ENCODE peak calls at places on chromosomes 6 and 20, in five cellular contexts. J, E, V, G and R are unnamed samples.

GRCh38 chr6:166930354-166930891 is 25.9 kb downstream of the RNASET2 start:
- DNase-seq in J (no peak), E (no peak), V (no peak), G (no peak), R (no peak)

GRCh38 chr6:21594427-21595264 is 1.1 kb downstream of the SOX4 start:
- DNase-seq in J (peak), E (peak), V (peak), G (peak), R (peak)

GRCh38 chr6:21666200-21666671 is 72.7 kb downstream of the SOX4 start:
- DNase-seq in J (no peak), E (no peak), V (peak), G (no peak), R (peak)

GRCh38 chr6:80789912-80790635 is 683.6 kb downstream of the BCKDHB start:
- DNase-seq in J (no peak), E (no peak), V (no peak), G (peak), R (no peak)

GRCh38 chr6:3825851-3826581 is 23.2 kb upstream of the FAM50B start:
- DNase-seq in J (peak), E (no peak), V (peak), G (peak), R (no peak)

GRCh38 chr6:146884728-146885127 is 286.0 kb downstream of the ADGB start:
- DNase-seq in J (no peak), E (no peak), V (no peak), G (no peak), R (no peak)

GRCh38 chr20:54194724-54195438 is 13.0 kb upstream of the PFDN4 start:
- DNase-seq in J (no peak), E (no peak), V (no peak), G (no peak), R (peak)

GRCh38 chr6:35977308-35977707 is 47.1 kb downstream of the SLC26A8 start:
- DNase-seq in J (no peak), E (no peak), V (no peak), G (no peak), R (no peak)

GRCh38 chr20:2693996-2694471 is 1.5 kb downstream of the EBF4 start:
- DNase-seq in J (peak), E (no peak), V (no peak), G (no peak), R (no peak)

GRCh38 chr20:49653925-49654324 is 59.8 kb downstream of the B4GALT5 start:
- DNase-seq in J (no peak), E (no peak), V (no peak), G (no peak), R (no peak)

GRCh38 chr20:64055893-64056638 is 6.6 kb upstream of the SOX18 start:
- DNase-seq in J (no peak), E (no peak), V (peak), G (peak), R (peak)

GRCh38 chr6:131597448-131597847 is 24.4 kb downstream of the ARG1 start:
- DNase-seq in J (no peak), E (no peak), V (no peak), G (peak), R (no peak)

GRCh38 chr6:131693384-131693783 is 7.8 kb downstream of the OR2A4 start:
- DNase-seq in J (no peak), E (no peak), V (no peak), G (no peak), R (no peak)

GRCh38 chr6:28606424-28607391 is 81.0 kb downstream of the GPX5 start:
- DNase-seq in J (no peak), E (peak), V (no peak), G (peak), R (peak)

GRCh38 chr6:30238178-30238795 is 25.1 kb upstream of the TRIM26 start:
- DNase-seq in J (no peak), E (no peak), V (no peak), G (peak), R (peak)

GRCh38 chr20:46810442-46811327 is 84.0 kb upstream of the EYA2 start:
- DNase-seq in J (no peak), E (no peak), V (no peak), G (no peak), R (no peak)

GRCh38 chr6:169234634-169235033 is 19.0 kb downstream of the THBS2 start:
- DNase-seq in J (no peak), E (no peak), V (no peak), G (no peak), R (no peak)

GRCh38 chr6:128630213-128630612 is 109.8 kb upstream of the PTPRK start:
- DNase-seq in J (no peak), E (no peak), V (no peak), G (no peak), R (peak)

GRCh38 chr6:125018136-125018535 is 55.9 kb downstream of the RNF217 start:
- DNase-seq in J (no peak), E (no peak), V (no peak), G (peak), R (no peak)
- TF ChIP-seq CTCF in J (no peak), E (no peak), V (no peak), G (no peak), R (no peak)

DNA sequence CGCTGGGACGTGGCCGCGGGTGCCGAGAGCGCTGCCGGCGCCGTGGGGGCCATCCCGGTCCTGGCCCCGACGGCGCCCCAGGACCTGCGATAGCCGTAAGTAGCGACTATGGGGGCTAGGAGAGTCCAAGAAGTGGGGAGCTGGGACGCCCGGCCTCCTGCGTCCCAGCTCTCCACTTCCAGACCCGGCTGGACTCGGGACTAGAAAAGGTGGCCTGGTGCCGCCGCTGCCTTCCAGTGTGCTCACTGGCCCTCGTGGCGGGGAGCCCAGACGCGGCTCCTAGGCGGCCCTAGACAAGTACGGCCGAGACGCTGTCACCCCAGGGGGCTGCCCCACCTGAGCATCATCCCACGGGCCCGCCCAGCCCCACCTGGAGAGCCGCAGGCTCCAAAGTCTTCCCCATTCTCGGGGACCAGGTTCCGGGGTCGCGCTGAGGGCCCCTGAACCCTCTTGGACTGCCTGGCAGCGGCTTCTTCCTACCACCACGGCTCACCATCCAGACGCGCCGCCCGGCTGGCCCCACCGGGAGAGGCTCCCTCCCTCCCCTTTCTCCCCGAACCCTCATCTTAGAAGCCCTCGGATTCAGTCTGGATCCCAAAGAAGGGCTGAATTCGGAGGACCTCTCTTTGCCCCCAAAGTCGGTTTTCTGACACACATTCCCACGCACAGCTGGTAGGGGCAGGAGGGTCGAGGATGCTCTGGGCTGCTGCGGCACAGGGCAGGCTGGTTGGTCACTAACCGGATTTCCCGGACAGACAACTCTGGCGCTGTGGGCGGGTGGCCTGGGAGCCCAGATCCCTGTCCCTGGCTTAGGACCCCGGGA is 878 bp upstream of the MDFI start:
- DNase-seq in J (no peak), E (no peak), V (no peak), G (no peak), R (no peak)
- H3K4me3 ChIP-seq in J (peak), E (peak), V (peak), G (peak), R (no peak)

DNA sequence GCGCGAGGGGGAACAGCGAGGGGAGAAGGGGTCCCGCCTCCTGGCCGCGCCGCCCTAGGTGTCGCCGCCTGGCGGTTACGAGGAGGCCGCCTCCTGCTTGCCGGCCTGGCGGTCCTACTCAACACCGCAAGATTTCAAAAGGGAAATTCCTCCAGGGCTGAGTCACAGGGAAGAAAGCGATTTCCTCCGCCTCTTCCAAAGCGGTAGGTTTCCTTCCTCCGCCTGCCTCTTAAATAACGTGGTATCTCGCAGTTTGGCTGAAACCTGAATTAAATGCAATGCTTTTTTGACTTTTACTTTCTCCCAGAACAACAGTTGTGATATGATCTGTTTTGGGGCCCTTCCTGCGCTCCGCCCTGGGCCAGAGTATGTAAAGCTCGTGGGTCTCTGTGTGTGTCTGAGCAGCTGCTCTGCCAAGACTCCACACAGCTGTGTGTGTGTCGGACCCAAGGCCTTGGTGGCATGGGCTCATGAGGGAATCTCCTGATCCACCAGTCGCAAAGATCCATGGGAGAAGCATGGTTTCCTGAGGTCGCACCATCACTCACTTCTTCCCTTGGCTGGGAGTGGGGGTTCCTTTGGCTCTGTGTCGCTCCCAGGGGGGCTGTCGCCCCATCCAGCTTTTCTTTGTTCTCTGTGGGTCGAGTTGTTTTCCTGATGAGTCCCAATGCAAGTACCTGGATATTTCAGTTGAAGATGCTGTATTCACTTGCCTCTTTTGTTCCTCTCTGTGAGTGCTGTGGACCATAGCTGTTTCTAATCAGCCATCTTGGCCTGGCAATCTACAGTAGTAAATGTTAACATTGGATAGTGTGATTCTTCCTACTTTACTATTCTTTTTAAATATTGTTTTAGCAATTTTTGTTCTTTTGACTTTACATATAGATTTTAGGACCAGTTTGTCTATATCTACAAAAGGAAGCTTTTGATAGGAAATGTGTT is 31.6 kb upstream of the NOTCH4 start:
- DNase-seq in J (peak), E (peak), V (peak), G (peak), R (peak)
- TF ChIP-seq CTCF in J (peak), E (peak), V (peak), G (peak), R (peak)

GRCh38 chr6:1162367-1163275 is 149.3 kb upstream of the FOXQ1 start:
- DNase-seq in J (no peak), E (no peak), V (no peak), G (no peak), R (no peak)
- H3K4me3 ChIP-seq in J (no peak), E (no peak), V (no peak), G (no peak), R (peak)

DNA sequence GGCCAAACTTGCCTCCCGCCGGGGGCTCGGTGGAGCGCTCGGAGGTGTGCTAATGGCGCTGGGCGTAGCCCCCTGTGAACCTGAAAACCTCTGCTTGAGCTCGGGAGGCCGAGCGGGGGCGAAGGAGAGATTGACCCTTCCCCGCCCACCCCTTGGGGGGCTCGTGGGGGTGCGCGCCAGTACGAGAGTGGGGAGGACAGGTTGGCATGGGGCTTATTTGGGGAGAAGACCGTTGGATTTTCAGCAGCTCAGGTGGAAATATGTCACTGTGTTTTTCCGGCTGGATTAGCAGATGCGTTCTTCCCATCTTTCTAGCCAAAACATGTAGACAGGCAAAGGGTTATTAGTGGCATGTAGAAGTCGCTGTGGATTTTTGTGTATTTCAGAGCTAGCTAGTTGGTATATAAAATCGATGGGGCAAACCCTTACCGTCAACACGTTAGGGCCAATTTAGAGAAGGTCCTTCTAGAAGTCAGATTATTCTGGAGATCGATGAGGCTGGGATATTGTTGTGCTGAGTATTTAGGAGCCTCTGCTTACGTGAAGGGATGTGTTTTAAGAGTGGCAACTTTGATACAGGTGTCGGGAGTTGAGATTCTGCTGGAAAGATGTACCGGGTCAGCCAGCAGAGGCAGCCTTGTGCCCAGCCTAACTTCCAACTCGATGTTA is 525 bp downstream of the NCOA7 start:
- DNase-seq in J (peak), E (peak), V (peak), G (peak), R (peak)
- TF ChIP-seq CTCF in J (peak), E (peak), V (peak), G (peak), R (peak)

GRCh38 chr6:139429559-139430150 is 55.2 kb upstream of the CITED2 start:
- DNase-seq in J (no peak), E (peak), V (no peak), G (no peak), R (no peak)
- H3K4me3 ChIP-seq in J (no peak), E (no peak), V (no peak), G (no peak), R (no peak)

GRCh38 chr6:43950731-43951062 is 176.6 kb downstream of the MRPL14 start:
- DNase-seq in J (peak), E (no peak), V (no peak), G (no peak), R (no peak)

GRCh38 chr6:43952746-43953145 is 174.5 kb downstream of the MRPL14 start:
- DNase-seq in J (no peak), E (no peak), V (no peak), G (no peak), R (peak)

GRCh38 chr6:43951756-43952675 is 175.2 kb downstream of the MRPL14 start:
- DNase-seq in J (no peak), E (no peak), V (no peak), G (no peak), R (no peak)

GRCh38 chr6:43950206-43950605 is 177.0 kb downstream of the MRPL14 start:
- DNase-seq in J (peak), E (no peak), V (no peak), G (no peak), R (no peak)

DNA sequence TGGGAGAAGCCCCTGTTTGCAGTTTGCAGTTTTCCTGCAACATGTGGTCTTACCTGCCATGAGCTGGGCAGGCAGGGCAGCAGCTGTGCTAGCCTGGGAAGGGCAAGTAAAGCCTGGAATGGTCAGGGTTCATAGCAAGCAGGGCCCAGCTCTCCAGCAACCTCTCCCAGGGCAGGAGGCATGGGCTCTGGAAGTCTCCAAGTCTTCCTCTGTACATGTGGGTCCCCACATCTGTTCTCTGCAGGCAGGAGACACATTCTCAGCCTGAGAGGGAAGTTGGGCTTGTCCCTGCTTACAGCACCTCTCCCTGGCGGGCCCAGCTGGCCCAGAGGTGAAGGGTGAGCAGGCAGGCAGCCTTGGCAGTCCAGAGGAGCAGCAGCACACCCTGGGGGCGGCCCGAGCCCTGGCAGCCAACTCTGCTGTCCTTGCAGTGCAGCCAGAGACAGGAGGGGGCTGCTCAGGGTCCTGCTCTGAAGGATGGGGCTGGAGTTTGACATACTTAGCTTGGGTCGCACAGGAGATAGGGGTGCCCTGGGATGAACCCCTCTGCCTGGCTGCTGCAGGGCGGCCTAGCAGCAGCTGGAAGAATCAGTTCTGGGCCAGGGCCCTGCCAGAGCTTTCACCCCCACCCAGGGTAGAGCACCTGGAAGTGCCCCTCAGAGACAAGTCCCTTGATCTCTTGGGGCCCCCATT is 176.0 kb downstream of the MRPL14 start:
- DNase-seq in J (peak), E (peak), V (peak), G (peak), R (peak)
- TF ChIP-seq CTCF in J (no peak), E (peak), V (peak), G (peak), R (peak)

GRCh38 chr6:153591165-153591564 is 447.9 kb upstream of the OPRM1 start:
- DNase-seq in J (no peak), E (no peak), V (no peak), G (no peak), R (peak)

DNA sequence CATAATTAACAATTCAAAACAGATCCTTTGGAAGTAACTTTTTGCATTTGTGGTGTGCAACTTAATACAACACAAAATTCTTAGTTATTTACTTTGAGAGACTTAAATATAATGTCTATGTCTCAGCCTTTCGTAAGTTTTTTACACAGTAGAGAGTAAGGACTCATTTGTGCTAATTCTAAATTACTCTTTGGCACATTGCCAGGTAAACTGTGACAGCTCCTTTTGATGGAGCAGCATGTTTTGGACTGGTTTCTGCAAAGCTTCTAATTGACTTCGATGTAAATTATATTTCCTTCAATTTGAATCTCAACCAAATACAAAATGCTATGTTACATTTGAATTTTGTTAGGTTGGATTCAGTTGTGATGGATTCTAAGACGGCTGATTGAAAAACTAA is 450.7 kb upstream of the OPRM1 start:
- DNase-seq in J (no peak), E (no peak), V (no peak), G (no peak), R (no peak)
- H3K4me3 ChIP-seq in J (no peak), E (no peak), V (no peak), G (no peak), R (no peak)